ENCODE peak calls at places on chromosomes 13 and 19, in eight cellular contexts. O is SHP77, K is Caki2, J is mesothelial cell of epicardium, L is sigmoid colon, I is T-helper 2 cell, B is brain microvascular endothelial cell, R is HFFc6. G is an unnamed sample.

GRCh38 chr13:73390100-73390499 is 331.3 kb downstream of the KLF5 start:
- DNase-seq in O (no peak), K (no peak), J (no peak), L (no peak), I (no peak), B (no peak), R (no peak), G (no peak)

GRCh38 chr19:42178791-42179500 is 38.5 kb downstream of the DEDD2 start:
- DNase-seq in O (no peak), K (no peak), J (no peak), L (no peak), I (no peak), B (no peak), R (no peak), G (no peak)

GRCh38 chr13:26719356-26719945 is 41.1 kb downstream of the GPR12 start:
- DNase-seq in O (no peak), K (no peak), J (no peak), L (no peak), I (no peak), B (no peak), R (peak; percentile 10), G (no peak)

GRCh38 chr19:3266792-3267469 is 42.5 kb downstream of the CELF5 start:
- DNase-seq in O (no peak), K (no peak), J (no peak), L (no peak), I (no peak), B (no peak), R (no peak), G (no peak)

GRCh38 chr19:7783991-7784421 is 21.0 kb downstream of the CLEC4M start:
- DNase-seq in O (no peak), K (no peak), J (no peak), L (no peak), I (no peak), B (peak; percentile 7), R (peak; percentile 28), G (no peak)

GRCh38 chr13:32726374-32727037 is 140.3 kb downstream of the PDS5B start:
- DNase-seq in O (no peak), K (no peak), J (no peak), L (no peak), I (no peak), B (no peak), R (no peak), G (no peak)

GRCh38 chr19:37594982-37595382 is 306 bp downstream of the ZNF540 start:
- DNase-seq in O (peak; percentile 51), K (no peak), J (no peak), L (peak; percentile 88), I (peak; percentile 69), B (peak; percentile 54), R (peak; percentile 73), G (no peak)

GRCh38 chr19:46718934-46719551 is 2.1 kb upstream of the PRKD2 start:
- DNase-seq in O (no peak), K (no peak), J (no peak), L (no peak), I (no peak), B (no peak), R (no peak), G (no peak)

GRCh38 chr19:17333611-17334413 is 843 bp downstream of the ANO8 start:
- DNase-seq in O (peak; percentile 26), K (peak; percentile 80), J (no peak), L (no peak), I (peak; percentile 95), B (peak; percentile 78), R (peak; percentile 78), G (peak; percentile 71)

GRCh38 chr13:75372923-75373841 is 108.8 kb downstream of the TBC1D4 start:
- DNase-seq in O (no peak), K (no peak), J (no peak), L (no peak), I (no peak), B (no peak), R (no peak), G (no peak)